ENCODE peak calls at places on chromosome 1, in seven cellular contexts. X is Panc1, Z is A549, P is HL-60, H is HepG2, O is GM23338, N is K562. Y is an unnamed sample.

GRCh38 chr1:183022202-183023145 is 746 bp upstream of the LAMC1 start:
- DNase-seq in X (peak), Z (peak), P (no peak), H (peak), O (peak), N (peak), Y (peak)

GRCh38 chr1:84855168-84855567 is 37.8 kb downstream of the LPAR3 start:
- DNase-seq in X (no peak), Z (no peak), P (no peak), H (no peak), O (no peak), N (no peak), Y (no peak)

GRCh38 chr1:222931018-222931417 is 116.2 kb downstream of the DISP1 start:
- DNase-seq in X (no peak), Z (no peak), P (no peak), H (no peak), O (no peak), N (no peak), Y (no peak)

GRCh38 chr1:234980657-234981396 is 147.8 kb downstream of the TOMM20 start:
- DNase-seq in X (no peak), Z (peak), P (peak), H (peak), O (no peak), N (peak), Y (peak)

GRCh38 chr1:98201640-98202039 is 280.8 kb upstream of the DPYD start:
- DNase-seq in X (no peak), Z (no peak), P (no peak), H (no peak), O (no peak), N (no peak), Y (no peak)

GRCh38 chr1:32992489-32993214 is 28.0 kb upstream of the RNF19B start:
- DNase-seq in X (no peak), Z (peak), P (peak), H (peak), O (peak), N (peak), Y (peak)

GRCh38 chr1:89553195-89553584 is 28.6 kb downstream of the LRRC8B start:
- DNase-seq in X (no peak), Z (no peak), P (no peak), H (no peak), O (no peak), N (no peak), Y (no peak)

GRCh38 chr1:29259802-29260441 is 23.6 kb downstream of the PTPRU start:
- DNase-seq in X (no peak), Z (no peak), P (no peak), H (no peak), O (peak), N (peak), Y (no peak)

GRCh38 chr1:3074297-3074741 is 5.3 kb downstream of the PRDM16 start:
- DNase-seq in X (no peak), Z (no peak), P (no peak), H (no peak), O (no peak), N (no peak), Y (no peak)

GRCh38 chr1:228555074-228555989 is 68.2 kb downstream of the RNF187 start:
- DNase-seq in X (no peak), Z (no peak), P (no peak), H (peak), O (no peak), N (peak), Y (no peak)

GRCh38 chr1:211975152-211975941 is 60.0 kb downstream of the INTS7 start:
- DNase-seq in X (no peak), Z (no peak), P (no peak), H (no peak), O (no peak), N (no peak), Y (no peak)

GRCh38 chr1:64655861-64656260 is 89.0 kb upstream of the RAVER2 start:
- DNase-seq in X (no peak), Z (no peak), P (no peak), H (no peak), O (no peak), N (no peak), Y (no peak)

GRCh38 chr1:64651841-64652240 is 93.0 kb upstream of the RAVER2 start:
- DNase-seq in X (no peak), Z (no peak), P (no peak), H (no peak), O (no peak), N (no peak), Y (no peak)

GRCh38 chr1:64653466-64653865 is 91.4 kb upstream of the RAVER2 start:
- DNase-seq in X (no peak), Z (no peak), P (no peak), H (no peak), O (no peak), N (no peak), Y (no peak)

GRCh38 chr1:64650411-64650810 is 94.5 kb upstream of the RAVER2 start:
- DNase-seq in X (no peak), Z (no peak), P (no peak), H (no peak), O (no peak), N (no peak), Y (no peak)

DNA sequence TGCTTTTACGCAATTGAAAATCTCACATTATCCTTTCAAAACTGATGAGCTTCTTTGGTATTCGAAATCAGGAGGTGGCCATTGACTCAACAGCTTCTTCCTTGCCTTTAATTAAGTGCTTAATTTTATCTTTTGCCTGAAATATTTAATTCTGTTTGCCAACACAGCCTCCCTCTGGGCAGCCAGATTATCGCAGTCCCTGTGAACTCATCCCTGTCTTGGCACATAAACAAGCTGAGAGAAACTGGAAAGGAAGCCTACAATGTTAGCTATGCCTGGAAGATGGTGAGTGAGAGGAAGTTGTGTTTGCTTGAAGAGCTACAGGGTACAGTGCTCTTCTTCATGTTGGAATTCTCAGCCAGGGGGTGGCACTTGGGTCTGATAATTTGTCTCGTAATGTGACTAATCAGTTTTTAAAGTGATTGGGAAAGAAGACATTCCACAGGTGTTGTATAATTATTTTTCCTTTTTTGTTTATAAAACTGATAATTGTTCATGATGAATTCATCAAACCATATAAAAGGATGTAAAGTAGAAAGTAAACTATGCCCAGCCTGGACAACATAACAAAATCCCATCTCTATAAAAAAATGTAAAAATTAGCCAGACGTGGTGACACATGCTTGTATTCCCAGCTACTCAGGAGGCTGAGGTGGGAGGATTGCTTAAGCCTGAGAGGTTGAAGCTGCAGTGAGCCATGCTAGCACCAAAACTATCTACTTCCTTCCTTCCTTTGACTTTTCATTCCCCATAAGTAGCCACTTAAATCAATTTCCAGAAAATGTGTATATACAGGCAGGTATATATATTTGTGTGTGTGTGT is 90.1 kb upstream of the RAVER2 start:
- DNase-seq in X (no peak), Z (no peak), P (no peak), H (no peak), O (no peak), N (no peak), Y (no peak)
- TF ChIP-seq REST in X (no peak), Z (no peak), P (no peak), H (no peak), O (no peak), N (no peak), Y (no peak)

GRCh38 chr1:173937062-173937461 is 19.9 kb upstream of the SERPINC1 start:
- DNase-seq in X (no peak), Z (no peak), P (no peak), H (no peak), O (no peak), N (no peak), Y (no peak)
- TF ChIP-seq REST in X (no peak), Z (no peak), P (no peak), H (no peak), O (no peak), N (no peak), Y (no peak)

DNA sequence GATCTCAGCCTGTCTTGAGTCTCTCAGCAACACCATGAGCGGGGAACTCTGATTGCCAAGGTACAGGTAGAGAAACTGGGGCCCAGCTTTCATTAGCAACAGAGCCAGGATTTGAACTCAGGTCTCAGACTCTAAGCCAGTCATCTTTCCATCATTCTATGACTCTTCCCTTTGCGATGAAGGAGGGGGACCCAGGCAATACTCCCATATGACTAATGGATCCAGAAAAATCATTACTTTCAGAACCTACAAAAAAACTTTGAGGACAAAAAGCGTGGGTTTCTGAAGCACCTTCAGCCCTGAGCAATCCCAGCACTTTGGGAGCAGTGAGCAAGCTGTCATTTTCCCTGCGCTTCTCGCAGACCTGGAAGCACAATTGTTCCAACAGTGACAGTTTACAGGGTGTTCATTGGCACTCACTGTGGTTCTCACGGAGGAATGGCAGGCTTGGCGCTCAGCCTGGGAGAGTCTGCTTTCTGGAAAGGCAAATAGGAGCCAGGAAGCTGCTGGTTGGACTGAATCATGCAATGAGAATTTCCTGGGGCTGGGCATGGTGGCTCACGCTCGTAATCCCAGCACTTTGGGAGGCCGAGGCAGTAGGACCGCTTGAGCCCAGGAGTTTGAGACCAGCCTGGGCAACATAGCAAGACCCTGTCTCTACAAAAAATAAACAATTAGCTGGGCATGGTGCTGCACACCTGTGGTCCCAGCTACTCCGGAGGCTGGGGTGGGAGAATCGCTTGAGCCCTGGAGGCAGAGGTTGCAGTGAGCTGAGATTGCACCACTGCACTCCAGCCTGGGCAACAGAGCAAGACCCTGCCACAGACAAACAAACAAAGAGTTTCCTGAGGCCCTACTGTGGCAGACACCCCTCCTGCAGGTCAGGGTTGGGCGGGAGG is 40.1 kb downstream of the SLC2A7 start:
- DNase-seq in X (peak), Z (peak), P (no peak), H (peak), O (no peak), N (no peak), Y (peak)
- TF ChIP-seq REST in X (no peak), Z (no peak), P (no peak), H (no peak), O (no peak), N (no peak), Y (no peak)

GRCh38 chr1:173479649-173480048 is 2.5 kb downstream of the PRDX6 start:
- DNase-seq in X (no peak), Z (no peak), P (no peak), H (no peak), O (no peak), N (peak), Y (no peak)
- TF ChIP-seq REST in X (no peak), Z (no peak), P (no peak), H (no peak), O (no peak), N (no peak), Y (no peak)